ENCODE peak calls at places on chromosome 10, in six cellular contexts. C is nucleus accumbens, O is GM03348, Z is progenitor cell of endocrine pancreas, I is fibroblast of villous mesenchyme, A is aorta. E is an unnamed sample.

GRCh38 chr10:97427571-97428179 is 1.7 kb downstream of the PGAM1 start:
- DNase-seq in C (no peak), O (peak), Z (no peak), I (peak), A (no peak), E (peak)

GRCh38 chr10:33330543-33331019 is 3.9 kb downstream of the NRP1 start:
- DNase-seq in C (peak), O (peak), Z (peak), I (peak), A (peak), E (peak)

GRCh38 chr10:127117125-127117524 is 79.3 kb downstream of the INSYN2A start:
- DNase-seq in C (no peak), O (peak), Z (peak), I (peak), A (peak), E (peak)

GRCh38 chr10:30676319-30676718 is 46.8 kb upstream of the LYZL2 start:
- DNase-seq in C (no peak), O (no peak), Z (no peak), I (no peak), A (no peak), E (no peak)

GRCh38 chr10:84224411-84225028 is 824 bp downstream of the LRIT2 start:
- DNase-seq in C (no peak), O (no peak), Z (peak), I (no peak), A (no peak), E (no peak)

GRCh38 chr10:78231327-78231726 is 197.7 kb downstream of the RPS24 start:
- DNase-seq in C (no peak), O (no peak), Z (no peak), I (no peak), A (no peak), E (no peak)

GRCh38 chr10:62763155-62763554 is 41.4 kb upstream of the ADO start:
- DNase-seq in C (no peak), O (no peak), Z (no peak), I (no peak), A (no peak), E (no peak)

GRCh38 chr10:24893127-24893526 is 59.3 kb downstream of the PRTFDC1 start:
- DNase-seq in C (no peak), O (no peak), Z (no peak), I (peak), A (no peak), E (no peak)

GRCh38 chr10:5584895-5585516 is 60.2 kb downstream of the CALML3 start:
- DNase-seq in C (no peak), O (peak), Z (no peak), I (peak), A (peak), E (no peak)

GRCh38 chr10:17273403-17273802 is 45.4 kb downstream of the VIM start:
- DNase-seq in C (no peak), O (peak), Z (no peak), I (no peak), A (no peak), E (no peak)

GRCh38 chr10:101120884-101121660 is 10.0 kb upstream of the TLX1 start:
- DNase-seq in C (no peak), O (no peak), Z (no peak), I (peak), A (peak), E (peak)

GRCh38 chr10:121633056-121633455 is 34.8 kb upstream of the FGFR2 start:
- DNase-seq in C (no peak), O (no peak), Z (no peak), I (no peak), A (no peak), E (no peak)

GRCh38 chr10:84452006-84452405 is 123.6 kb downstream of the CCSER2 start:
- DNase-seq in C (no peak), O (no peak), Z (no peak), I (peak), A (no peak), E (no peak)

GRCh38 chr10:133452453-133452852 is 1.3 kb upstream of the SCART1 start:
- DNase-seq in C (no peak), O (no peak), Z (no peak), I (no peak), A (no peak), E (no peak)

GRCh38 chr10:63819753-63820347 is 298.6 kb downstream of the REEP3 start:
- DNase-seq in C (no peak), O (peak), Z (peak), I (peak), A (peak), E (peak)

GRCh38 chr10:8312079-8312478 is 257.6 kb downstream of the GATA3 start:
- DNase-seq in C (no peak), O (no peak), Z (no peak), I (no peak), A (no peak), E (no peak)

GRCh38 chr10:11521860-11522259 is 89.6 kb downstream of the USP6NL start:
- DNase-seq in C (no peak), O (peak), Z (no peak), I (peak), A (no peak), E (no peak)

GRCh38 chr10:5488272-5489161 is 10.9 kb downstream of the CALML5 start:
- DNase-seq in C (no peak), O (no peak), Z (no peak), I (no peak), A (no peak), E (no peak)

GRCh38 chr10:42969909-42970308 is 107.0 kb upstream of the RET start:
- DNase-seq in C (no peak), O (no peak), Z (no peak), I (no peak), A (peak), E (no peak)

GRCh38 chr10:100022403-100022802 is 12.7 kb upstream of the DNMBP start:
- DNase-seq in C (no peak), O (no peak), Z (no peak), I (no peak), A (no peak), E (no peak)

GRCh38 chr10:33485276-33485675 is 150.8 kb upstream of the NRP1 start:
- DNase-seq in C (no peak), O (no peak), Z (no peak), I (no peak), A (no peak), E (no peak)

GRCh38 chr10:533611-534566 is 155.6 kb downstream of the DIP2C start:
- DNase-seq in C (no peak), O (no peak), Z (no peak), I (no peak), A (peak), E (no peak)

GRCh38 chr10:19789607-19790006 is 26.6 kb upstream of the PLXDC2 start:
- DNase-seq in C (no peak), O (no peak), Z (no peak), I (no peak), A (no peak), E (no peak)

GRCh38 chr10:30637881-30638467 is 8.4 kb upstream of the LYZL2 start:
- DNase-seq in C (no peak), O (peak), Z (no peak), I (peak), A (no peak), E (no peak)

GRCh38 chr10:63866747-63867140 is 345.5 kb downstream of the REEP3 start:
- DNase-seq in C (no peak), O (peak), Z (no peak), I (peak), A (no peak), E (no peak)

GRCh38 chr10:92822060-92822634 is 26.2 kb upstream of the EXOC6 start:
- DNase-seq in C (no peak), O (peak), Z (no peak), I (peak), A (no peak), E (no peak)

GRCh38 chr10:77771851-77772250 is 134.2 kb upstream of the KCNMA1 start:
- DNase-seq in C (no peak), O (no peak), Z (no peak), I (no peak), A (no peak), E (no peak)

GRCh38 chr10:95242581-95243317 is 48.1 kb downstream of the PDLIM1 start:
- DNase-seq in C (no peak), O (peak), Z (peak), I (peak), A (no peak), E (no peak)

GRCh38 chr10:118332247-118332646 is 9.9 kb downstream of the FAM204A start:
- DNase-seq in C (no peak), O (no peak), Z (no peak), I (no peak), A (no peak), E (no peak)

GRCh38 chr10:69863580-69863979 is 61.9 kb downstream of the COL13A1 start:
- DNase-seq in C (no peak), O (no peak), Z (no peak), I (peak), A (no peak), E (no peak)

GRCh38 chr10:1643161-1643910 is 94.0 kb downstream of the ADARB2 start:
- DNase-seq in C (no peak), O (no peak), Z (peak), I (no peak), A (no peak), E (no peak)

GRCh38 chr10:101136007-101136707 is 5.1 kb downstream of the TLX1 start:
- DNase-seq in C (no peak), O (no peak), Z (no peak), I (no peak), A (no peak), E (no peak)

GRCh38 chr10:22854935-22855421 is 72.9 kb upstream of the ARMC3 start:
- DNase-seq in C (no peak), O (no peak), Z (no peak), I (peak), A (no peak), E (no peak)

GRCh38 chr10:58868736-58869435 is 307.6 kb upstream of the PHYHIPL start:
- DNase-seq in C (no peak), O (peak), Z (no peak), I (peak), A (no peak), E (no peak)

GRCh38 chr10:14306201-14306600 is 24.5 kb downstream of the FRMD4A start:
- DNase-seq in C (no peak), O (no peak), Z (no peak), I (no peak), A (no peak), E (no peak)

GRCh38 chr10:87660484-87661133 is 931 bp downstream of the PAPSS2 start:
- DNase-seq in C (no peak), O (no peak), Z (no peak), I (peak), A (no peak), E (no peak)

GRCh38 chr10:581776-582330 is 107.6 kb downstream of the DIP2C start:
- DNase-seq in C (no peak), O (no peak), Z (no peak), I (no peak), A (no peak), E (no peak)

GRCh38 chr10:107913317-107914294 is 749.1 kb upstream of the SORCS1 start:
- DNase-seq in C (no peak), O (no peak), Z (no peak), I (no peak), A (no peak), E (no peak)

GRCh38 chr10:75962395-75963061 is 531.1 kb downstream of the LRMDA start:
- DNase-seq in C (no peak), O (no peak), Z (no peak), I (no peak), A (no peak), E (no peak)

E was measured in right lobe of liver.